ENCODE peak calls at places on chromosomes 1 and 21, in eight cellular contexts. A, D, L, Y, B, F, Q and U are unnamed samples.

GRCh38 chr1:184696403-184696802 is 58.3 kb downstream of the EDEM3 start:
- DNase-seq in B (no peak), F (no peak), Q (no peak), L (no peak), D (no peak), Y (peak; percentile 35), A (no peak), U (no peak)

GRCh38 chr1:68051475-68051874 is 1.0 kb upstream of the DIRAS3 start:
- DNase-seq in A (no peak), Y (peak; percentile 66), Q (peak; percentile 79), L (no peak), B (no peak), F (peak; percentile 5), D (no peak), U (no peak)

GRCh38 chr1:8211620-8212442 is 106.1 kb upstream of the SLC45A1 start:
- DNase-seq in Y (no peak), D (no peak), F (no peak), B (no peak), A (no peak), Q (peak; percentile 92), L (no peak), U (no peak)

GRCh38 chr1:74715806-74716205 is 17.0 kb downstream of the CRYZ start:
- DNase-seq in B (no peak), D (no peak), Q (no peak), Y (no peak), L (no peak), F (no peak), A (no peak), U (no peak)

GRCh38 chr1:17725084-17725718 is 29.9 kb upstream of the ACTL8 start:
- DNase-seq in Y (no peak), Q (no peak), L (no peak), A (no peak), F (no peak), B (no peak), D (no peak), U (no peak)

GRCh38 chr1:245690153-245690552 is 535.4 kb downstream of the KIF26B start:
- DNase-seq in Q (no peak), D (no peak), Y (no peak), F (no peak), L (no peak), B (peak; percentile 26), A (no peak), U (no peak)

GRCh38 chr1:162976628-162977027 is 92.5 kb upstream of the RGS4 start:
- DNase-seq in D (no peak), Y (no peak), L (no peak), Q (no peak), A (no peak), B (no peak), F (no peak), U (no peak)

GRCh38 chr21:33036430-33037162 is 10.9 kb downstream of the OLIG2 start:
- DNase-seq in Y (no peak), Q (peak; percentile 67), A (peak; percentile 19), B (no peak), F (no peak), L (no peak), D (no peak), U (no peak)

GRCh38 chr1:243230914-243231313 is 24.2 kb downstream of the CEP170 start:
- DNase-seq in B (no peak), L (no peak), Y (no peak), D (peak; percentile 17), F (no peak), Q (no peak), A (no peak), U (no peak)

GRCh38 chr1:21149430-21149861 is 27.3 kb downstream of the EIF4G3 start:
- DNase-seq in F (no peak), D (no peak), A (no peak), L (no peak), Q (peak; percentile 71), B (peak; percentile 56), Y (no peak), U (peak; percentile 42)